ENCODE peak calls at places on chromosome 20, in four cellular contexts. S is sigmoid colon; N is CD4-positive, CD25-positive, alpha-beta regulatory T cell; E is small intestine. Y is an unnamed sample. For H3K36me3, the result is how much of the 10 kb centered on the place peaks cover.

GRCh38 chr20:22532598-22532997 is 51.8 kb downstream of the FOXA2 start:
- DNase-seq in E (no peak), N (no peak), S (no peak), Y (no peak)

GRCh38 chr20:63765918-63766317 is 26.3 kb downstream of the SLC2A4RG start:
- DNase-seq in S (no peak), E (no peak), N (no peak), Y (no peak)

GRCh38 chr20:32452776-32453466 is 94.8 kb downstream of the ASXL1 start:
- DNase-seq in E (no peak), N (no peak), S (no peak), Y (no peak)

GRCh38 chr20:24633026-24633425 is 163.6 kb downstream of the SYNDIG1 start:
- DNase-seq in N (no peak), E (no peak), S (no peak), Y (no peak)

GRCh38 chr20:11387189-11387754 is 530.4 kb upstream of the BTBD3 start:
- DNase-seq in N (no peak), E (no peak), S (no peak), Y (no peak)

GRCh38 chr20:63145156-63145555 is 70.8 kb downstream of the YTHDF1 start:
- DNase-seq in N (no peak), E (no peak), S (no peak), Y (no peak)

GRCh38 chr20:24018796-24019195 is 30.2 kb upstream of the GGTLC1 start:
- DNase-seq in S (no peak), E (no peak), N (no peak), Y (peak)

GRCh38 chr20:20702330-20703245 is 9.9 kb downstream of the RALGAPA2 start:
- DNase-seq in S (no peak), N (no peak), E (no peak), Y (no peak)

GRCh38 chr20:50189681-50190250 is 864 bp upstream of the CEBPB start:
- DNase-seq in S (no peak), N (no peak), E (peak), Y (no peak)

GRCh38 chr20:58890454-58891075 is 38.0 kb downstream of the GNAS start:
- DNase-seq in S (peak), E (peak), N (peak), Y (peak)

GRCh38 chr20:32040142-32040953 is 11.7 kb upstream of the HCK start:
- DNase-seq in N (no peak), S (no peak), E (no peak), Y (no peak)

GRCh38 chr20:21074605-21075336 is 31.4 kb downstream of the LINC00237 start:
- DNase-seq in N (no peak), E (no peak), S (no peak), Y (peak)

GRCh38 chr20:1567392-1568165 is 10.1 kb upstream of the SIRPD start:
- DNase-seq in S (no peak), N (no peak), E (no peak), Y (peak)

GRCh38 chr20:5085380-5085779 is 34.4 kb downstream of the PCNA start:
- DNase-seq in N (no peak), S (no peak), E (no peak), Y (no peak)

GRCh38 chr20:41587523-41587922 is 30.7 kb downstream of the CHD6 start:
- DNase-seq in N (no peak), S (no peak), E (no peak), Y (no peak)

GRCh38 chr20:8837396-8837795 is 231.5 kb upstream of the PLCB4 start:
- DNase-seq in E (no peak), N (no peak), S (no peak), Y (peak)

GRCh38 chr20:52172392-52173047 is 19.1 kb downstream of the ZFP64 start:
- DNase-seq in S (no peak), N (no peak), E (no peak), Y (no peak)

GRCh38 chr20:53808733-53809132 is 215.1 kb upstream of the ZNF217 start:
- DNase-seq in E (no peak), S (no peak), N (no peak), Y (no peak)

GRCh38 chr20:50267041-50267865 is 76.6 kb downstream of the CEBPB start:
- DNase-seq in E (peak), N (no peak), S (peak), Y (no peak)

GRCh38 chr20:41798926-41799502 is 180.8 kb upstream of the CHD6 start:
- DNase-seq in N (no peak), E (no peak), S (no peak), Y (no peak)

GRCh38 chr20:40959325-40960092 is 69.1 kb upstream of the TOP1 start:
- DNase-seq in N (no peak), S (peak), E (no peak), Y (no peak)

GRCh38 chr20:53963670-53964466 is 106.5 kb downstream of the BCAS1 start:
- DNase-seq in E (peak), N (no peak), S (no peak), Y (no peak)

DNA sequence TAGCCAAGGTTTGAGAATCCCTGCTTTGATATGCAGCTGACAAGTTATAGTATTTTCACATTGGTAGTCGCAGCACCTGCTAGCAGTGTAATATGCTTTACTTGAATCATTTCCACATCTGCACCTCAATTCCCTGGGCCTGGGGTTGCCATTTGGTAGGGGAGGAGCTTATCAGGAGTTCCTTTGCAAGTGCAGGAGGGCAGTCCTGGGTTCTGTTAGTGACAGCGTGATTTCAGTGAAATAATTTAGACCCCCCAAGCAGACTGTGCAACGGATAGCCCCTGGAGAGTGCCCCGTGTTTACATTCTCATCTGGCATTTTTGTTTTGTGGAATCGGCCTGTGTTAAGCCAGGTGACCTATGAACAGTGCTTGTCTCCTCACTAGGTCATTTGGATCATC is 6.0 kb downstream of the RAB5IF start:
- DNase-seq in N (no peak), E (no peak), S (no peak), Y (no peak)
- H3K36me3 ChIP-seq in N (half or more), E (under half), S (half or more), Y (half or more)

GRCh38 chr20:57814529-57814928 is 104.7 kb upstream of the PMEPA1 start:
- DNase-seq in N (no peak), E (no peak), S (peak), Y (no peak)
- H3K36me3 ChIP-seq in N (under half), E (under half), S (under half), Y (under half)

DNA sequence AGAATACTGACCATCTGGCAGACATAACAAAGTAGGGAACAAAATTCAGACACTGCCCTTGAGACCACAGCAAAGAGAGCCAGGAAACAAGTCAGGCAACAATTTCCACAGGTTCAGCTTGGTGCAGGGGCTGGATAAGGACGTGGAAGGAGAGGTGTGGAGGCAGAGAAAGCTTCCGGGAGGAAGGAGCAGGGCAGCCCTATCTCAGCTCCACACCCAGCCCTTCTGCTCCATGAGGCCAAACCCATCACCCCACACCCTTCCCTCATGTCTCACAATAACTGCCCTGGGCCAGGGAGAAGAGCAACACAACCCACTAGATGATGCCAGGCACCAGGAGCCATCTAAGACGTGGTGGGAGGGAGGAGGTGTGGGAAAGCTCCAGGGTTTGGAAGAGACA is 5.8 kb downstream of the SNHG17 start:
- DNase-seq in E (no peak), N (no peak), S (no peak), Y (no peak)
- H3K36me3 ChIP-seq in E (under half), N (half or more), S (half or more), Y (half or more)

GRCh38 chr20:46375771-46376170 is 30.6 kb downstream of the ELMO2 start:
- DNase-seq in E (no peak), N (no peak), S (no peak), Y (no peak)

GRCh38 chr20:46377532-46377931 is 28.9 kb downstream of the ELMO2 start:
- DNase-seq in S (no peak), E (no peak), N (no peak), Y (no peak)

GRCh38 chr20:46376196-46376785 is 30.1 kb downstream of the ELMO2 start:
- DNase-seq in E (no peak), S (no peak), N (no peak), Y (no peak)

GRCh38 chr20:46374383-46374782 is 32.0 kb downstream of the ELMO2 start:
- DNase-seq in S (no peak), E (peak), N (no peak), Y (no peak)

GRCh38 chr20:46378390-46379009 is 27.9 kb downstream of the ELMO2 start:
- DNase-seq in S (no peak), E (peak), N (no peak), Y (no peak)
- H3K36me3 ChIP-seq in S (half or more), E (under half), N (half or more), Y (half or more)

DNA sequence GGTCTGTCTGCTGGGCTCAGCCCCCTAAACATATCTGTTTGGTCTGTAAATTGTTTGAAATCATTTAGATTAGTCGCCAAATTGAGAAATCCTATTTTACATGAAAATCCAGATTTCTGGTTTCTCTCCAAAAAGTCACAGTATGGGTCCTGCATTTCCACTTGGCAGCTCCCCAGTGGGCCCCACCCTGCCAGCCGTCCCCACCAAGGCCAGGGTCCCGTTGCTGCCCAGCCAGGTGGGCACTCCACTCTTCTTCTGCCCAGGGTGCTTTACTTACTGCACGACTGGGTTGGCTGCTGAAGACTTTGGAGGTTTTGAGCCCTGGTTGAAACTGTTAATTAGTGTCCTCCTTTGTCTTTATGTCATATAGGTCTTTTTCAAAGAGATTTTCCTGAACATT is 50.4 kb downstream of the ARFGEF2 start:
- DNase-seq in N (no peak), S (no peak), E (no peak), Y (no peak)
- H3K36me3 ChIP-seq in N (half or more), S (half or more), E (under half), Y (half or more)

DNA sequence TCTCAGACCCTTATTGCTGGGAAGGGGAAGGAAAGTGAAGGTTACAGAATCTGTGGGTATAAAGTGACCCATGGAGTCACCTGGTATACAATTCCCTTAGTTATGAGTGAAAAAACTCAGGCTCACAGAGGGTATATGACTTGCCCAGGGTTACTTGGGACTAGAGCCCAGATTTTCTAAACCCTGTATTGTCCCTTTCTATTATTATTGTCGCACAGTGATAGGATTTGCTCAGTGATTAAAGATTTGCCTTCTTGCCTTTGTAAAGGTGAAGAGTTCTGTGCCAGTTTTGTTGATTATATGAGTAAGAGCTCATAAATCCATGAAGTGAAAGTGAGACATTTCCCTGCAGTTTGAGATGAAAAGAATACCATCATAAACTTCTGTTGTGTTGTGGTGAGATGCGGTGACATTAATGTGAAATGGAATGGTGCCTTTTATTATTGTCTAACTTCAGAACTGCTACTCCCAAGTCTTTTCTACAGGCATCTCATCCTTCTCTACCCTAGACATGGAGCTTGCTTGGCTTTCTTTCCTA is 33.6 kb upstream of the ADIG start:
- DNase-seq in S (no peak), E (no peak), N (no peak), Y (no peak)
- H3K36me3 ChIP-seq in S (half or more), E (under half), N (half or more), Y (half or more)

Y was measured in MG63.